ENCODE peak calls at places on chromosomes 6 and 20, in six cellular contexts. C, F, U, D, I and S are unnamed samples. For H3K36me3, the result is how much of the 10 kb centered on the place peaks cover.

GRCh38 chr20:50569864-50570836 is 60.0 kb downstream of the PTPN1 start:
- DNase-seq in D (no peak), I (peak), F (no peak), U (no peak), C (no peak), S (no peak)

GRCh38 chr6:169852504-169853195 is 101.2 kb downstream of the ERMARD start:
- DNase-seq in U (peak), D (no peak), F (no peak), C (no peak), I (no peak), S (no peak)

GRCh38 chr6:84553527-84553926 is 210.9 kb downstream of the TBX18 start:
- DNase-seq in I (no peak), U (no peak), F (no peak), C (no peak), D (no peak), S (no peak)

GRCh38 chr6:129675669-129676472 is 34.1 kb downstream of the ARHGAP18 start:
- DNase-seq in D (no peak), F (no peak), I (no peak), C (no peak), U (no peak), S (no peak)

GRCh38 chr20:32007787-32008616 is 2.2 kb upstream of the CCM2L start:
- DNase-seq in U (peak), I (no peak), F (no peak), C (peak), D (peak), S (no peak)

GRCh38 chr6:108684809-108685329 is 124.2 kb downstream of the FOXO3 start:
- DNase-seq in I (peak), F (no peak), D (no peak), C (no peak), U (no peak), S (no peak)

GRCh38 chr20:3165473-3166337 is 6.0 kb upstream of the FASTKD5 start:
- DNase-seq in C (peak), D (peak), I (no peak), F (peak), U (peak), S (no peak)

GRCh38 chr6:131490441-131490840 is 82.6 kb upstream of the ARG1 start:
- DNase-seq in D (no peak), C (no peak), F (no peak), I (no peak), U (no peak), S (no peak)

GRCh38 chr20:38169636-38170035 is 4.6 kb upstream of the TGM2 start:
- DNase-seq in F (no peak), I (no peak), C (no peak), U (no peak), D (no peak), S (no peak)

GRCh38 chr6:87742106-87742505 is 40.1 kb upstream of the AKIRIN2 start:
- DNase-seq in I (no peak), D (no peak), F (peak), U (peak), C (no peak), S (no peak)

GRCh38 chr20:31673943-31674463 is 36.3 kb downstream of the COX4I2 start:
- DNase-seq in U (no peak), C (no peak), F (no peak), D (no peak), I (no peak), S (no peak)

GRCh38 chr6:118933855-118934460 is 1.0 kb downstream of the MCM9 start:
- DNase-seq in F (peak), D (no peak), C (no peak), I (no peak), U (no peak), S (no peak)

GRCh38 chr6:44829811-44830210 is 442.3 kb downstream of the CDC5L start:
- DNase-seq in C (no peak), D (no peak), I (no peak), F (no peak), U (no peak), S (peak)

GRCh38 chr6:138349891-138350290 is 27.8 kb upstream of the SMIM28 start:
- DNase-seq in C (no peak), D (no peak), F (no peak), U (no peak), I (no peak), S (peak)

GRCh38 chr6:94089915-94090314 is 670.6 kb upstream of the EPHA7 start:
- DNase-seq in D (no peak), C (no peak), I (no peak), U (no peak), F (no peak), S (no peak)

GRCh38 chr6:105276374-105276773 is 96.6 kb upstream of the POPDC3 start:
- DNase-seq in U (no peak), F (no peak), C (no peak), D (no peak), I (peak), S (no peak)

GRCh38 chr20:5448449-5449118 is 131.8 kb upstream of the PROKR2 start:
- DNase-seq in C (no peak), D (no peak), U (peak), F (peak), I (no peak), S (peak)

GRCh38 chr20:4136078-4136966 is 121.0 kb upstream of the RNF24 start:
- DNase-seq in I (no peak), F (no peak), C (no peak), D (no peak), U (no peak), S (no peak)

GRCh38 chr6:158730175-158730907 is 80.5 kb downstream of the SYTL3 start:
- DNase-seq in C (no peak), F (no peak), I (no peak), U (no peak), D (no peak), S (no peak)

GRCh38 chr6:155079985-155080452 is 84.9 kb downstream of the TIAM2 start:
- DNase-seq in C (no peak), D (no peak), I (no peak), F (no peak), U (no peak), S (no peak)

GRCh38 chr6:166078294-166078693 is 89.4 kb downstream of the TBXT start:
- DNase-seq in C (no peak), D (no peak), F (no peak), I (no peak), U (no peak), S (no peak)

GRCh38 chr6:122995930-122996796 is at the start of gene CLVS2:
- DNase-seq in I (no peak), D (peak), F (no peak), C (peak), U (no peak), S (no peak)

GRCh38 chr20:46047821-46048220 is 18.8 kb downstream of the SLC12A5 start:
- DNase-seq in U (no peak), F (no peak), I (no peak), D (no peak), C (no peak), S (no peak)

GRCh38 chr20:24677626-24678328 is 208.3 kb downstream of the SYNDIG1 start:
- DNase-seq in C (no peak), I (no peak), U (no peak), F (no peak), D (no peak), S (no peak)

GRCh38 chr6:167799033-167799933 is 27.4 kb upstream of the AFDN start:
- DNase-seq in U (no peak), I (no peak), F (no peak), C (no peak), D (no peak), S (no peak)

GRCh38 chr20:52105573-52106422 is 85.8 kb downstream of the ZFP64 start:
- DNase-seq in C (no peak), F (no peak), U (no peak), D (no peak), I (no peak), S (no peak)

GRCh38 chr6:138383776-138384175 is 6.1 kb downstream of the SMIM28 start:
- DNase-seq in C (no peak), D (no peak), I (no peak), U (no peak), F (no peak), S (no peak)

GRCh38 chr6:158847012-158847529 is 27.9 kb upstream of the EZR start:
- DNase-seq in I (no peak), C (no peak), F (no peak), D (no peak), U (no peak), S (no peak)

GRCh38 chr6:148835920-148836441 is 89.2 kb downstream of the UST start:
- DNase-seq in I (no peak), U (no peak), D (no peak), C (no peak), F (no peak), S (peak)

GRCh38 chr20:50930139-50931047 is 844 bp downstream of the ADNP start:
- DNase-seq in C (peak), U (peak), I (no peak), F (peak), D (peak), S (no peak)

GRCh38 chr20:16209826-16210365 is 363.4 kb downstream of the KIF16B start:
- DNase-seq in C (no peak), D (no peak), I (no peak), U (no peak), F (no peak), S (no peak)

GRCh38 chr6:56534680-56535419 is 107.8 kb downstream of the DST start:
- DNase-seq in I (no peak), C (no peak), D (no peak), U (no peak), F (no peak), S (no peak)

GRCh38 chr20:38588303-38588702 is 7.3 kb downstream of the ADIG start:
- DNase-seq in F (no peak), I (no peak), D (no peak), U (no peak), C (no peak), S (no peak)

GRCh38 chr20:63518351-63518861 is 2.2 kb upstream of the PPDPF start:
- DNase-seq in D (no peak), U (no peak), F (no peak), C (no peak), I (no peak), S (no peak)

GRCh38 chr6:50649086-50649485 is 64.2 kb upstream of the TFAP2D start:
- DNase-seq in C (no peak), D (no peak), F (no peak), U (no peak), I (no peak), S (no peak)

GRCh38 chr6:25697537-25698340 is 45.7 kb downstream of the SCGN start:
- DNase-seq in D (no peak), C (no peak), F (no peak), U (no peak), I (no peak), S (no peak)

GRCh38 chr6:152700427-152700826 is 2.7 kb downstream of the MYCT1 start:
- DNase-seq in I (no peak), C (no peak), U (no peak), D (no peak), F (no peak), S (no peak)

GRCh38 chr6:152701081-152701862 is 3.6 kb downstream of the MYCT1 start:
- DNase-seq in C (no peak), D (no peak), U (no peak), I (no peak), F (no peak), S (no peak)

GRCh38 chr6:152698692-152699091 is 995 bp downstream of the MYCT1 start:
- DNase-seq in C (no peak), F (no peak), D (no peak), U (no peak), I (no peak), S (no peak)

GRCh38 chr6:152705327-152705726 is 7.6 kb downstream of the MYCT1 start:
- DNase-seq in D (no peak), F (no peak), I (no peak), U (no peak), C (no peak), S (no peak)

DNA sequence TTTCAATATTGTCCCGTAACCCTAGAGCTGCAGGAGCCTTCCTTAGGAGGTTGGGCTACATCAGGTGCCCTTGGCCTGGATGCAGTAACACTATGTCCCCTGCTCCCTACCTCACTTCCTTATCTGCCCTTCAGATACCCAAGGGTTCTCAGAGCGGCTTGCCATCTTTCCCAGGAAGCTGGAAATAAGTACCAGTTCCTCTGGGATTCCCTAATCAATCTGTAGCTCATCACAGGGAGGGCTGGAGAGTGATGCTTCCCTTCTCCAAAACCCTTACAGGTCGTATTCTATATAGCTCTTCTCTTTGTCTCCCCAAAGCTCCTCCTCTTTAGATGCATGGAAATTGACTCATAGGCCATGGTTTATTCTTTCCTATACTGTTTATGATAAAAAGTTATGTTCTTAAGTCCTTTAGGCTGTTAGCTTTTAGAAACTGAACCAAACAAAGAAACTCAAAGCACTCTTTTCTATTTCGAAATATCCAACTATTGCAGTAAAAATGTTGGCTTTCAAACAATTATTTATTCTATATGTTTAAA is 4.2 kb downstream of the MYCT1 start:
- DNase-seq in C (no peak), I (no peak), U (no peak), D (no peak), F (no peak), S (no peak)
- H3K4me3 ChIP-seq in C (peak), I (no peak), U (no peak), D (peak), F (no peak), S (no peak)

DNA sequence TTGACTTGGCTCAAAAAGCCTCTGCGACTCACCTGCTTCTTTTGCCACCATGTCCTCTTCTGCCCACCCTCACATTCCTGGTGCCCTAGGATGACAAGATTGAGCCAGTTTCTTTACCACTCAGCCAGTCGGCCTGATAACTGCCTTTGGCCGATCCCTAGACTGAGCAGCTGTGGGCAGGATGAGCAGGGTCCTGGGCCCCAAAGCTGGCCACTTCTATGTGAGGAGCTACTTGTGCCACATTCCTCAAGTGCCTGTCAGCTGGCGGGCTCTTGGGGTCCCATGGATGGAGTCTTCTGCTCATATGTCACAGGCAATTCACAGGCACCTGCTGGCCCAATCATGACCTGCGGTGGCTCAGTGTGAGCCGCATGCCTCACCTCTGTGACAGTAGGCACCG is 16.5 kb downstream of the DYNLRB1 start:
- DNase-seq in C (no peak), I (no peak), U (no peak), D (no peak), F (no peak), S (no peak)
- H3K36me3 ChIP-seq in C (under half), I (half or more), U (half or more), D (half or more), F (under half), S (half or more)

DNA sequence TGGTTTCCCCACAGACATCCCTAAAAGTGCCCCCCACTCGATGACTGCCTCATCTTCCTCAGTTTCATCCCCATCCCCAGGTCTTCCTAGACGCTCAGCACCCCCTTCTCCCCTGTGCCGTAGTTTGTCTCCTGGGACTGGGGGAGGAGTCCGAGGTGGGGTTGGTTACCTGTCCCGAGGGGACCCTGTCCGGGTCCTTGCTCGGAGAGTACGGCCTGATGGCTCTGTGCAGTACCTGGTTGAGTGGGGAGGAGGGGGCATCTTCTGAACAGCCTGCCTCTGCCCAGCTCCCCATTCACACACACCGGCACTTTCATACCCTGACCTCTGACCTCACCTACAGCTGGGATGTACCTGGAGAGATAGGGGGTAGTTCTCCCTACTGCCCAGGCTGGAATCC is 2.1 kb downstream of the CUTA start:
- DNase-seq in C (no peak), U (no peak), F (no peak), D (no peak), I (no peak), S (no peak)
- H3K27ac ChIP-seq in C (no peak), U (peak), F (no peak), D (no peak), I (peak), S (no peak)

DNA sequence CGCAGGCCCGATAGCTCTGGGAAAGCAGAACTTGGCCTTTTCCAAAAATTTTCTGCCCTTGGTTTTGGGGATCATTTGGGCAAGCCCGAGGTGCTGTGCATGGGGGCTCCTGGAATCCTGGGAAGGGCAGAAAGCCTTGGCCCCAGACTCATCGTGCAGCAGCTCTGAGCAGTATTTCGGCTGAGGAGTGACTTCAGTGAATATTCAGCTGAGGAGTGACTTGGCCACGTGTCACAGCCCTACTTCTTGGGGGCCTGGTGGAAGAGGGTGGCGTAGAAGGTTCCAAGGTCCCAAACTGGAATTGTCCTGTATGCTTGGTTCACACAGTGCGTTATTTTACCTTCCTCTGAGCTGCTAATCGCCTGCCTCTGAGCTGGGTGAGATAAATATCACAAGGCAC is 1.1 kb upstream of the BMP2 start:
- DNase-seq in C (no peak), D (no peak), U (no peak), F (peak), I (no peak), S (no peak)
- H3K4me3 ChIP-seq in C (no peak), D (peak), U (no peak), F (no peak), I (no peak), S (peak)

GRCh38 chr6:36920546-36920945 is 34.0 kb upstream of the PI16 start:
- DNase-seq in C (no peak), U (no peak), F (no peak), I (no peak), D (no peak), S (no peak)
- H3K36me3 ChIP-seq in C (under half), U (half or more), F (under half), I (half or more), D (half or more), S (under half)

GRCh38 chr20:11920083-11920482 is 2.4 kb downstream of the BTBD3 start:
- DNase-seq in I (no peak), U (no peak), D (no peak), C (no peak), F (no peak), S (no peak)
- H3K27ac ChIP-seq in I (no peak), U (no peak), D (no peak), C (no peak), F (no peak), S (no peak)